ENCODE peak calls at places on chromosome X, in ten cellular contexts. H is dermis microvascular lymphatic vessel endothelial cell; K is stomach; C is NCI-H2171 treated with DMSO at 0.1 percent for 48 hours; Z is posterior cingulate gyrus; O is stimulated activated CD4-positive, alpha-beta T cell treated with anti-CD3 and anti-CD28 coated beads, Interleukin-1b, Interleukin-23, amount 100 ng/mL, for 24 hours; F is stimulated activated CD8-positive, alpha-beta memory T cell treated with anti-CD3 and anti-CD28 coated beads, Interleukin-7, amount 100 ng/mL, for 24 hours; D is COR-L47; Y is astrocyte of the spinal cord; M is omental fat pad. B is an unnamed sample.

GRCh38 chrX:13607996-13608365 is 38.6 kb downstream of the EGFL6 start:
- DNase-seq in Y (no peak), M (no peak), O (no peak), Z (no peak), H (no peak), D (no peak), K (peak), F (no peak), C (no peak), B (no peak)

GRCh38 chrX:11244641-11245040 is 48.6 kb upstream of the AMELX start:
- DNase-seq in Z (no peak), C (no peak), M (no peak), Y (no peak), F (no peak), K (no peak), H (no peak), D (no peak), O (no peak), B (no peak)

GRCh38 chrX:97936296-97936695 is 1052.6 kb downstream of the RPA4 start:
- DNase-seq in M (no peak), K (no peak), F (no peak), O (no peak), C (no peak), Z (no peak), H (no peak), D (no peak), Y (no peak), B (no peak)

GRCh38 chrX:31590581-31591113 is 518.8 kb upstream of the FTHL17 start:
- DNase-seq in K (no peak), C (no peak), O (no peak), H (no peak), Z (no peak), F (no peak), Y (peak), D (no peak), M (no peak), B (no peak)

GRCh38 chrX:132820675-132821074 is 137.8 kb downstream of the HS6ST2 start:
- DNase-seq in D (no peak), K (no peak), C (no peak), M (no peak), Z (no peak), Y (no peak), O (no peak), H (no peak), F (no peak), B (no peak)

GRCh38 chrX:42755820-42756219 is 22.1 kb downstream of the PPP1R2C start:
- DNase-seq in O (no peak), F (no peak), Y (peak), H (no peak), K (no peak), D (no peak), C (no peak), M (no peak), Z (no peak), B (no peak)

GRCh38 chrX:9668537-9668936 is 97.1 kb downstream of the GPR143 start:
- DNase-seq in D (no peak), F (no peak), Z (no peak), C (no peak), H (no peak), Y (peak), K (no peak), M (no peak), O (no peak), B (no peak)

GRCh38 chrX:68177542-68177941 is 255.8 kb downstream of the OPHN1 start:
- DNase-seq in O (no peak), C (no peak), D (no peak), M (no peak), H (no peak), F (no peak), K (no peak), Y (no peak), Z (no peak), B (no peak)

GRCh38 chrX:123990602-123991001 is 29.1 kb downstream of the STAG2 start:
- DNase-seq in Z (no peak), F (no peak), Y (no peak), D (no peak), C (no peak), H (no peak), M (no peak), K (no peak), O (no peak), B (no peak)

GRCh38 chrX:129663171-129663570 is 8.4 kb upstream of the APLN start:
- DNase-seq in C (no peak), Z (no peak), H (no peak), K (no peak), D (no peak), F (no peak), M (no peak), Y (peak), O (no peak), B (no peak)

GRCh38 chrX:17380221-17380620 is 5.2 kb downstream of the NHS start:
- DNase-seq in C (no peak), D (no peak), K (no peak), Z (no peak), F (no peak), Y (no peak), O (no peak), H (no peak), M (no peak), B (no peak)

GRCh38 chrX:74119016-74119910 is 184.7 kb upstream of the ZCCHC13 start:
- DNase-seq in Z (no peak), F (no peak), Y (peak), C (peak), M (no peak), H (no peak), K (no peak), O (no peak), D (no peak), B (no peak)

B was measured in nucleus accumbens.